ENCODE peak calls at places on chromosomes 11 and 22, in five cellular contexts. Q is gastrocnemius medialis; A is GF-D8; M is NCI-H774; W is CD8-positive, alpha-beta T cell. K is an unnamed sample.

GRCh38 chr22:38153821-38154562 is 27.6 kb downstream of the PLA2G6 start:
- DNase-seq in M (no peak), Q (no peak), W (no peak), A (no peak), K (no peak)

GRCh38 chr11:80873309-80873999 is 1432.6 kb upstream of the TENM4 start:
- DNase-seq in Q (no peak), W (no peak), M (no peak), A (no peak), K (peak; percentile 50)

GRCh38 chr11:121655481-121656332 is 202.9 kb upstream of the SORL1-AS1 start:
- DNase-seq in Q (peak; percentile 80), A (peak; percentile 86), W (peak; percentile 76), M (peak; percentile 73), K (no peak)

GRCh38 chr11:73230931-73231330 is 12.8 kb downstream of the P2RY2 start:
- DNase-seq in Q (peak; percentile 11), A (no peak), W (no peak), M (no peak), K (no peak)

GRCh38 chr22:27724181-27724580 is 77.4 kb downstream of the MN1 start:
- DNase-seq in W (no peak), A (no peak), Q (no peak), M (no peak), K (no peak)

GRCh38 chr22:31134688-31135087 is 5.6 kb downstream of the PLA2G3 start:
- DNase-seq in Q (no peak), W (no peak), A (no peak), M (no peak), K (no peak)

GRCh38 chr22:45975266-45976161 is 1.4 kb downstream of the WNT7B start:
- DNase-seq in W (no peak), A (no peak), Q (no peak), M (no peak), K (peak; percentile 46)

GRCh38 chr22:18114976-18115652 is 4.5 kb downstream of the TUBA8 start:
- DNase-seq in W (no peak), A (no peak), M (no peak), Q (peak; percentile 57), K (no peak)

GRCh38 chr11:15716550-15716949 is 601.8 kb downstream of the INSC start:
- DNase-seq in W (no peak), Q (peak; percentile 19), A (no peak), M (peak; percentile 17), K (no peak)

GRCh38 chr11:11987503-11988022 is 20.9 kb downstream of the DKK3 start:
- DNase-seq in A (no peak), M (no peak), W (no peak), Q (no peak), K (no peak)

GRCh38 chr11:45366196-45366595 is 80.1 kb upstream of the SYT13 start:
- DNase-seq in M (no peak), Q (no peak), W (no peak), A (no peak), K (no peak)

GRCh38 chr11:7270233-7270760 is 18.6 kb downstream of the SYT9 start:
- DNase-seq in W (no peak), Q (no peak), M (no peak), A (no peak), K (no peak)

GRCh38 chr11:2834893-2835767 is 50.4 kb downstream of the CDKN1C start:
- DNase-seq in M (no peak), A (no peak), Q (no peak), W (no peak), K (peak; percentile 29)

GRCh38 chr11:67273260-67273990 is 7.2 kb downstream of the GRK2 start:
- DNase-seq in M (no peak), Q (peak; percentile 21), W (no peak), A (peak; percentile 39), K (no peak)

GRCh38 chr22:35349704-35350538 is 31.0 kb upstream of the HMOX1 start:
- DNase-seq in W (no peak), A (no peak), Q (peak; percentile 55), M (no peak), K (no peak)

GRCh38 chr11:61163714-61164609 is 2.7 kb upstream of the VPS37C start:
- DNase-seq in A (peak; percentile 76), Q (no peak), M (no peak), W (no peak), K (no peak)

GRCh38 chr11:79381036-79381435 is 59.8 kb downstream of the TENM4 start:
- DNase-seq in Q (no peak), W (no peak), A (no peak), M (no peak), K (no peak)

GRCh38 chr22:33104192-33104591 is 46.0 kb upstream of the SYN3 start:
- DNase-seq in Q (no peak), M (no peak), W (no peak), A (no peak), K (no peak)

GRCh38 chr11:102241026-102241425 is 76.3 kb upstream of the BIRC3 start:
- DNase-seq in M (no peak), W (no peak), A (no peak), Q (no peak), K (no peak)

GRCh38 chr11:2794419-2794795 is 91.2 kb downstream of the CDKN1C start:
- DNase-seq in A (no peak), Q (peak; percentile 5), M (no peak), W (no peak), K (no peak)

GRCh38 chr11:35049906-35050531 is 89.0 kb upstream of the CD44 start:
- DNase-seq in Q (no peak), A (no peak), M (no peak), W (no peak), K (no peak)

GRCh38 chr11:82682003-82682751 is 51.5 kb downstream of the FAM181B start:
- DNase-seq in Q (no peak), A (peak; percentile 1), W (no peak), M (peak; percentile 64), K (peak; percentile 37)

GRCh38 chr11:110200241-110200640 is 96.2 kb downstream of the RDX start:
- DNase-seq in A (no peak), M (no peak), W (no peak), Q (no peak), K (no peak)

GRCh38 chr11:12598330-12599256 is 75.6 kb upstream of the TEAD1 start:
- DNase-seq in Q (no peak), A (no peak), M (no peak), W (no peak), K (no peak)

GRCh38 chr22:30117256-30117655 is 37.0 kb downstream of the HORMAD2 start:
- DNase-seq in A (no peak), Q (no peak), W (no peak), M (no peak), K (no peak)

GRCh38 chr22:43389227-43389836 is 22.5 kb upstream of the MPPED1 start:
- DNase-seq in W (no peak), A (no peak), Q (no peak), M (no peak), K (no peak)

GRCh38 chr11:118628861-118629549 is 21.6 kb downstream of the PHLDB1 start:
- DNase-seq in W (no peak), A (no peak), Q (peak; percentile 45), M (no peak), K (no peak)

GRCh38 chr11:76700177-76701100 is 29.9 kb upstream of the LRRC32 start:
- DNase-seq in Q (peak; percentile 39), M (no peak), A (no peak), W (no peak), K (no peak)

K was measured in epithelial cell of prostate.